ENCODE peak calls at places on chromosomes 11 and 22, in six cellular contexts. R, Z, V, N, K and T are unnamed samples.

GRCh38 chr11:122157540-122158173 is 41.6 kb upstream of the BLID start:
- DNase-seq in N (no peak), K (no peak), R (no peak), Z (peak), V (no peak), T (no peak)

GRCh38 chr11:63855975-63856374 is 17.1 kb downstream of the MARK2 start:
- DNase-seq in K (no peak), N (no peak), Z (no peak), V (no peak), R (no peak), T (no peak)

GRCh38 chr11:44943118-44943517 is 7.6 kb downstream of the TP53I11 start:
- DNase-seq in N (no peak), R (no peak), K (no peak), V (no peak), Z (no peak), T (peak)

GRCh38 chr11:102832612-102833011 is 10.8 kb downstream of the MMP3 start:
- DNase-seq in R (no peak), Z (no peak), K (no peak), V (no peak), N (no peak), T (no peak)

GRCh38 chr22:35467788-35468187 is 67.8 kb downstream of the MCM5 start:
- DNase-seq in R (peak), Z (no peak), K (peak), V (no peak), N (no peak), T (no peak)

GRCh38 chr11:117646419-117646818 is 150.6 kb downstream of the DSCAML1 start:
- DNase-seq in K (no peak), V (no peak), N (no peak), R (no peak), Z (no peak), T (no peak)

GRCh38 chr11:77064648-77065217 is 2.0 kb upstream of the CAPN5 start:
- DNase-seq in K (no peak), R (no peak), V (no peak), Z (no peak), N (no peak), T (no peak)

GRCh38 chr11:20156876-20157613 is 3.2 kb downstream of the DBX1 start:
- DNase-seq in V (peak), R (no peak), N (peak), Z (no peak), K (no peak), T (peak)

GRCh38 chr22:26669060-26669481 is 11.7 kb downstream of the MIAT start:
- DNase-seq in R (no peak), K (peak), Z (peak), V (no peak), N (no peak), T (no peak)

GRCh38 chr11:48150213-48150612 is 66.4 kb upstream of the OR4B1 start:
- DNase-seq in K (no peak), N (no peak), Z (peak), V (no peak), R (peak), T (no peak)

GRCh38 chr11:69007978-69008381 is 5.1 kb downstream of the MRGPRF start:
- DNase-seq in Z (no peak), N (no peak), R (peak), K (no peak), V (no peak), T (no peak)

GRCh38 chr11:44596541-44597276 is 31.2 kb downstream of the CD82 start:
- DNase-seq in N (no peak), V (peak), Z (no peak), R (no peak), K (peak), T (peak)

GRCh38 chr11:112725636-112726035 is 235.6 kb upstream of the NCAM1 start:
- DNase-seq in V (no peak), N (no peak), K (no peak), Z (no peak), R (no peak), T (no peak)

GRCh38 chr11:122664188-122664587 is 8.7 kb downstream of the UBASH3B start:
- DNase-seq in Z (no peak), K (no peak), V (no peak), R (no peak), N (no peak), T (no peak)

GRCh38 chr11:112784323-112785073 is 176.7 kb upstream of the NCAM1 start:
- DNase-seq in R (peak), Z (no peak), V (no peak), N (no peak), K (peak), T (no peak)

GRCh38 chr11:852762-853161 is 10.1 kb downstream of the TSPAN4 start:
- DNase-seq in K (no peak), Z (no peak), V (no peak), N (no peak), R (no peak), T (no peak)

GRCh38 chr11:113397212-113397611 is 9.6 kb downstream of the ANKK1 start:
- DNase-seq in K (peak), Z (no peak), N (no peak), R (no peak), V (no peak), T (no peak)

GRCh38 chr11:69919659-69920499 is 100.7 kb upstream of the FGF3 start:
- DNase-seq in R (no peak), K (no peak), N (no peak), Z (no peak), V (no peak), T (no peak)

GRCh38 chr11:2392241-2392959 is 8.2 kb upstream of the TSSC4 start:
- DNase-seq in N (no peak), R (no peak), Z (no peak), V (no peak), K (no peak), T (no peak)

GRCh38 chr11:88194990-88195389 is 19.7 kb upstream of the RAB38 start:
- DNase-seq in R (no peak), V (no peak), Z (no peak), N (no peak), K (no peak), T (peak)

GRCh38 chr11:45669146-45669545 is 3.7 kb upstream of the CHST1 start:
- DNase-seq in V (no peak), R (no peak), Z (no peak), K (no peak), N (no peak), T (no peak)

GRCh38 chr11:68330700-68331337 is 18.4 kb downstream of the LRP5 start:
- DNase-seq in R (no peak), K (no peak), Z (no peak), V (no peak), N (no peak), T (no peak)

GRCh38 chr11:74487875-74488274 is 5.6 kb downstream of the LIPT2 start:
- DNase-seq in R (no peak), K (peak), Z (peak), N (no peak), V (no peak), T (no peak)

GRCh38 chr11:122077459-122077858 is 38.6 kb downstream of the BLID start:
- DNase-seq in V (no peak), K (no peak), R (no peak), N (no peak), Z (no peak), T (no peak)

DNA sequence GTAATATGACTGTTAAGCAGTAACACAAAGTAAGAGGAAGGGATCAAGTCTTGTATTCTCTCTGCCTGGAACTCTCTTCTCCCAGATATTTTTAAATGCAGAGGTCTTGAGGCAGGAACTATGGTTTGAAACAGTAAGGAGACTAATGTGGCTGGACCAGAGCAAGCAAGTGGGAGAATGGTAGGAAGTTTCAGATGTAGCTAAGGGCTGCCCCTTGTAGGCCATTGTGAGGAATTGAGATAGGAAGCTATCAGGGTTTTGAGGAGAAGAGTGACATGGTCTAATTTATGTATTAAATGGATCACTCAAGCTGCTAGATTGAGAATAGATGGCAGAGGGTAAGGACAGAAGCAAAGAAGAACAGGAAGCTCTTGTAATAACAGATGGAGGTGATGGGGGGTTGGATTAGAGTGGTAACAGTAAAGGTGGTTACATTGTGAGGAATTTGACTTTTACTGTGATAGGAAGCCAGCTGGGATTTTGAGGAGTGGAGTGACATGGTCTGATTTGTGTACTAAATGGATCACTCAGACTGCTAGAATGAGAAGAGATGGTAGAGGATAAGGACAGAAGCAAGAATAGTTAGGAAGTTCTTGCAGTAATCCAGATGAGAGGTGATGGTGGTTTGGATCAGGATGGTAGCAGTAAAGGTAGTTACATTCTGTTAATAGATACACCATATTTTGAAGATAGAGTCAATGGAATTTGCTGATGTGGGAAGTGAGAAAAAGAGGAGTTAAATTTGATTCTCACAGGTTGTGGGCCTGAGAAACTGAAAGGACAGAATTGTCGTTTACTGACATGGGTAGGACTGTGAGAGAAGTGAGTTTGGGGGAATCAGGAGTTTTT is 63.0 kb downstream of the HIPK3 start:
- DNase-seq in V (no peak), Z (no peak), N (no peak), R (no peak), K (no peak), T (no peak)
- TF ChIP-seq CTCF in V (peak), Z (no peak), N (no peak), R (no peak), K (no peak), T (peak)

DNA sequence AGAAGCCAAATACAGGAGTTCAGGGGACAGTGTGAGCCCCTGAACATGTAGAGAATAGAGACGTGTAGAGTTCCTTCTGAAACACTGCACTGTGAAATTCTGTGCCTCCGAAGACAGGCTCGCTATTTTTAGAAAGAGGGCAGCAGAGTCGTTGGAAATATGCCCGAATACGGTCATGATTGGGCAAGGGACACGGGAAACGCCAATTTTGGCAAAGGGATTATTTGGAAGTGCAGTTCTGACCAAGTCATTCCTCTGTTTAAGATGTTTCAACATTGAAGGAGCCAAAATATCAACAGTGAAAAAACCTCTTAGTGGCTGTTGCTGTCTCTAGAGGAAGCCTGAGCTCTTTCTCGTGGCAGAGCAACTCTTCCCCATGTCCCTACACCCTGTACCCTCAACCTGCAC is 9.5 kb upstream of the CBX6 start:
- DNase-seq in K (no peak), R (peak), Z (no peak), N (no peak), V (no peak), T (no peak)
- H3K4me3 ChIP-seq in K (no peak), R (peak), Z (no peak), N (no peak), V (no peak), T (no peak)

DNA sequence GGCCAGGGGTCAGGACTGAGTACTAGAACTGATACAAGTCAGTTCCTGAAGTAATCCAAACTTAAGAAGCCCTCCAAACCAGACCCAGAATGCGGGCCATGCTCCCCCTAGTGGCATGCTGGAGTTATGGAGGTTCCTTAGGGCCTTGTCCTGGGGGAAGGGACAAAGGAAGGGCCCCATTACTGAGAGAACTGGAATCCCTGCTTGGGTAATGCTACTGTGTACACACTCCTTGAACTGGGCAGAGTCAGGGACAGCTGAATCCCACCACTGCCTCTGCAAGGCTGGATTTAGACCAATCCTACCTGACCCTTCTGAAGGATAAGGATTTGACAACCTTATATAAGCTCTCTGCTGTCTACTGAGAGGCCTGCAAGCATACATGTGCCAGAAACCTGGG is 97.3 kb upstream of the AKIP1 start:
- DNase-seq in K (peak), N (peak), V (peak), R (peak), Z (peak), T (peak)
- TF ChIP-seq CTCF in K (peak), N (peak), V (peak), R (peak), Z (peak), T (peak)

DNA sequence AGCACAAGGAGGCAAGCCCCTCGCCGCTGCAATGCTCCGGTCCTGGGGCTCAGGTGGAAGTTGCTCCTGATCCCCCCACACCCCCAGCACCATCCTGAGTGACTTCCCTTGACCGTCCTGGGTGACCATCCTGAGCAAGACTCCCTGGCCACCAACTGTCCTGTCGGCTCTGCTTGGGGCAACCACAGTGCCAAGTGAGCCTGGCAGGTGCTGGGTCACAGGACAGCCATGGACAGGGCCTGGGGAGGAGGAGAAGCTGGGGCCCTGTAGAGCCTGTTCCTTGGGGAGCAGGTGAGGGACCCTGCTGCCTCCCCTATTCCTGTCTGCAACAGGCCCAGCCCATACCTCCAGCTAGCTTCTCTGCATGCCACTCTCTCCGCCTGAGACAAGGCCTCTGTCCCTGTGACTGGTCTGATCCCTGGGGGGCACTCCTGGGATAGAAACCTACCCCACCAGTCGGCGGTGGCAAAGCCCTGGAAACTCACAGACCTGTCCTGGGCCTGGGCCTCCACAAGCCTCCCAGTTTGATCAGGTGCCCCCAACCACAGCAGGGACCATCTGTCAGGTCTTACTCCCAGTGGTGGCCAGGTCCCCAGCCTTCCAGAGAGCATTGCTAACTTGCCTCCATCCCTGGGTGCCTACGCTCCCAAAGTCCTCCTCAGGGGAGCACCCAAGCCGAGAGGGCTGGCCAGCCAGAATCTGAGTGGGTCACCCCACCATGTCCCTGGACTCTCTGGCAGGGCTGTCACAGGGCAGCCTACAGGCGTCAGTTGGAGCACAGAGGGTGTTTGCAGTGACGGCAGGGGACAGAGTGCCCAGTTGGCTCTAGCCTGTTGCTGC is 68.7 kb upstream of the WNT7B start:
- DNase-seq in V (no peak), K (no peak), R (no peak), N (no peak), Z (no peak), T (no peak)
- H3K4me3 ChIP-seq in V (no peak), K (no peak), R (peak), N (no peak), Z (peak), T (no peak)